ENCODE peak calls at places on chromosomes 16 and 17, in four cellular contexts. P is NCI-H1436, G is COR-L47, U is astrocyte of the hippocampus. R is an unnamed sample.
A peak's percentile ranks its signal among the peaks of the same experiment; 100 is the strongest.

GRCh38 chr17:45051060-45051719 is at the start of gene DCAKD:
- DNase-seq in P (peak; percentile 98), G (peak; percentile 95), U (peak; percentile 99), R (peak; percentile 99)

GRCh38 chr16:68948230-68948910 is 105.0 kb downstream of the TANGO6 start:
- DNase-seq in P (no peak), G (no peak), U (no peak), R (no peak)

GRCh38 chr17:2595736-2596135 is 2.3 kb downstream of the PAFAH1B1 start:
- DNase-seq in P (no peak), G (no peak), U (peak; percentile 20), R (no peak)

GRCh38 chr17:81912441-81913309 is 1.5 kb upstream of the PCYT2 start:
- DNase-seq in P (no peak), G (no peak), U (no peak), R (no peak)

GRCh38 chr17:40498281-40499084 is 2.9 kb downstream of the TNS4 start:
- DNase-seq in P (peak; percentile 40), G (no peak), U (no peak), R (no peak)

GRCh38 chr17:31582151-31582907 is 190.9 kb downstream of the RAB11FIP4 start:
- DNase-seq in P (no peak), G (no peak), U (peak; percentile 77), R (no peak)

GRCh38 chr17:36923814-36924221 is 13.5 kb upstream of the LHX1 start:
- DNase-seq in P (no peak), G (no peak), U (no peak), R (no peak)

GRCh38 chr16:53754938-53755910 is 51.3 kb downstream of the FTO start:
- DNase-seq in P (no peak), G (peak; percentile 54), U (peak; percentile 83), R (peak; percentile 78)

GRCh38 chr16:84294196-84295142 is at the start of gene WFDC1:
- DNase-seq in P (no peak), G (no peak), U (peak; percentile 23), R (no peak)

GRCh38 chr16:86574646-86575045 is 3.7 kb upstream of the FOXL1 start:
- DNase-seq in P (no peak), G (no peak), U (peak; percentile 21), R (no peak)

GRCh38 chr16:80460004-80460403 is 80.8 kb upstream of the DYNLRB2 start:
- DNase-seq in P (no peak), G (no peak), U (no peak), R (no peak)

GRCh38 chr17:44778656-44779210 is 19.9 kb downstream of the ADAM11 start:
- DNase-seq in P (no peak), G (no peak), U (no peak), R (no peak)

GRCh38 chr16:31476305-31477219 is 4.6 kb downstream of the TGFB1I1 start:
- DNase-seq in P (no peak), G (no peak), U (no peak), R (no peak)

GRCh38 chr17:74163271-74163821 is 40.1 kb upstream of the RPL38 start:
- DNase-seq in P (no peak), G (no peak), U (no peak), R (no peak)

GRCh38 chr16:69253796-69254426 is 57.2 kb upstream of the VPS4A start:
- DNase-seq in P (no peak), G (no peak), U (no peak), R (no peak)

GRCh38 chr16:12805091-12805490 is 1.4 kb upstream of the CPPED1 start:
- DNase-seq in P (no peak), G (no peak), U (no peak), R (no peak)

R was measured in NCI-H774.